ENCODE peak calls at places on chromosomes 2 and 18, in six cellular contexts. F is uterus; M is keratinocyte; P is thoracic aorta; Q is CD8-positive, alpha-beta memory T cell; I is esophagus squamous epithelium. U is an unnamed sample.

GRCh38 chr18:63097198-63097597 is 222.4 kb downstream of the BCL2 start:
- DNase-seq in F (no peak), M (no peak), P (no peak), Q (no peak), I (no peak), U (no peak)

GRCh38 chr2:171810409-171810993 is 83.5 kb downstream of the SLC25A12 start:
- DNase-seq in F (no peak), M (no peak), P (no peak), Q (no peak), I (no peak), U (no peak)

GRCh38 chr2:86226780-86227520 is 27.7 kb downstream of the MRPL35 start:
- DNase-seq in F (no peak), M (no peak), P (no peak), Q (no peak), I (no peak), U (no peak)

GRCh38 chr18:22200611-22201225 is 31.3 kb downstream of the GATA6 start:
- DNase-seq in F (no peak), M (no peak), P (no peak), Q (no peak), I (no peak), U (no peak)

GRCh38 chr2:165530-165929 is 98.3 kb downstream of the SH3YL1 start:
- DNase-seq in F (no peak), M (no peak), P (no peak), Q (no peak), I (no peak), U (no peak)

GRCh38 chr2:177888581-177888980 is 184.0 kb downstream of the PDE11A start:
- DNase-seq in F (no peak), M (no peak), P (no peak), Q (no peak), I (no peak), U (no peak)

GRCh38 chr2:62383843-62384242 is 122.2 kb downstream of the TMEM17 start:
- DNase-seq in F (no peak), M (no peak), P (no peak), Q (no peak), I (no peak), U (no peak)

GRCh38 chr2:172552547-172553291 is 3.2 kb upstream of the PDK1 start:
- DNase-seq in F (no peak), M (no peak), P (no peak), Q (no peak), I (no peak), U (no peak)

GRCh38 chr2:101770672-101771071 is 73.2 kb downstream of the MAP4K4 start:
- DNase-seq in F (no peak), M (peak; percentile 36), P (no peak), Q (no peak), I (no peak), U (no peak)

GRCh38 chr2:185610301-185610700 is 128.3 kb upstream of the FSIP2 start:
- DNase-seq in F (no peak), M (no peak), P (no peak), Q (no peak), I (no peak), U (no peak)

GRCh38 chr2:173417801-173418200 is 63.1 kb downstream of the CDCA7 start:
- DNase-seq in F (no peak), M (no peak), P (no peak), Q (no peak), I (no peak), U (no peak)

GRCh38 chr18:76264851-76265250 is 230.2 kb downstream of the ZNF516 start:
- DNase-seq in F (no peak), M (no peak), P (no peak), Q (no peak), I (no peak), U (no peak)

GRCh38 chr18:75003764-75004690 is 204.9 kb downstream of the PTGR3 start:
- DNase-seq in F (no peak), M (no peak), P (no peak), Q (no peak), I (no peak), U (no peak)

GRCh38 chr18:32386466-32386865 is 84.2 kb downstream of the GAREM1 start:
- DNase-seq in F (no peak), M (no peak), P (no peak), Q (no peak), I (no peak), U (no peak)

GRCh38 chr18:57930476-57930875 is 113.5 kb upstream of the NEDD4L start:
- DNase-seq in F (no peak), M (no peak), P (no peak), Q (no peak), I (no peak), U (no peak)

GRCh38 chr2:70766357-70767093 is 1.5 kb downstream of the ADD2 start:
- DNase-seq in F (no peak), M (no peak), P (no peak), Q (no peak), I (no peak), U (no peak)

GRCh38 chr2:11998218-11998617 is 251.8 kb downstream of the LPIN1 start:
- DNase-seq in F (no peak), M (no peak), P (no peak), Q (no peak), I (no peak), U (no peak)

GRCh38 chr2:10478916-10479315 is 30.8 kb upstream of the ODC1 start:
- DNase-seq in F (no peak), M (no peak), P (no peak), Q (no peak), I (no peak), U (peak; percentile 26)

GRCh38 chr18:27661320-27662049 is 476.4 kb upstream of the CHST9 start:
- DNase-seq in F (no peak), M (no peak), P (no peak), Q (no peak), I (no peak), U (no peak)

GRCh38 chr2:60516383-60516811 is 37.1 kb downstream of the BCL11A start:
- DNase-seq in F (peak; percentile 34), M (no peak), P (no peak), Q (no peak), I (no peak), U (no peak)

GRCh38 chr18:9614401-9615279 is at the start of gene PPP4R1:
- DNase-seq in F (peak; percentile 78), M (no peak), P (peak; percentile 29), Q (peak; percentile 66), I (peak; percentile 40), U (peak; percentile 82)

GRCh38 chr18:59778434-59778833 is 81.2 kb upstream of the CCBE1 start:
- DNase-seq in F (no peak), M (no peak), P (no peak), Q (no peak), I (no peak), U (no peak)

GRCh38 chr2:136015688-136016087 is 30.3 kb upstream of the DARS1 start:
- DNase-seq in F (no peak), M (no peak), P (no peak), Q (no peak), I (no peak), U (no peak)

GRCh38 chr2:101328474-101329007 is 20.0 kb upstream of the RNF149 start:
- DNase-seq in F (no peak), M (no peak), P (no peak), Q (no peak), I (no peak), U (no peak)

GRCh38 chr18:7755753-7756475 is 188.8 kb downstream of the PTPRM start:
- DNase-seq in F (no peak), M (no peak), P (no peak), Q (no peak), I (no peak), U (no peak)

GRCh38 chr2:157572725-157573124 is 55.9 kb downstream of the ACVR1C start:
- DNase-seq in F (no peak), M (no peak), P (no peak), Q (no peak), I (no peak), U (no peak)

GRCh38 chr2:5140367-5140766 is 551.8 kb upstream of the SOX11 start:
- DNase-seq in F (no peak), M (no peak), P (no peak), Q (no peak), I (no peak), U (no peak)

GRCh38 chr2:174681983-174682577 is 82.2 kb downstream of the CHRNA1 start:
- DNase-seq in F (peak; percentile 47), M (no peak), P (no peak), Q (peak; percentile 28), I (no peak), U (peak; percentile 15)

GRCh38 chr18:36672437-36673344 is 156.1 kb downstream of the TPGS2 start:
- DNase-seq in F (no peak), M (peak; percentile 96), P (no peak), Q (no peak), I (no peak), U (no peak)

DNA sequence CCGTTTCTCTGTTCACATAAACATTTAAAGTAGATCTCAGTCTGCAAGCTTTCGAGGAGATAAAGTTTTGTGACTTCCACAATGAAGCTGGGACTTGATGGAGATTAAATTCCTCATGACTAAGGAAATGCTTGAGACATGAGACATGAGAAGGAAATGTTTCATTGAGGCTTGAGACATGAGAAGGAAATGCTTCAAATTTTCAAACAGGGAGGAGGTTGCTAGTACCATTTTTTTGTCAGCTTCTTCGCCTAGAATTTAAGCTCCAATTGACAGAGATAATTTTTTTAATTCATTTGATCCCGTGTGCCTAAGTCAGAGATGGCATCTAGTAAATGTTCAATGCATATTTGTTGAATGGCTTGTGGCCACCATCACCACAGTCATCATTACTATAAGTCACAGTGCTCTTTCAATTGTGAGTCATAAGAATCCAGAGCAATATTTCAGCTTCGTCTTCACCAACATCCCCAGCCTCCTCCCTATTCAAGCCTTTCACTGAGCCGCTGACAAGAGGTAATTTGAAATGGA is 543 bp upstream of the MARCHF4 start:
- DNase-seq in F (no peak), M (peak; percentile 81), P (no peak), Q (no peak), I (no peak), U (no peak)
- H3K4me3 ChIP-seq in F (no peak overlapping the region), M (peak overlapping the region; percentile 77), P (peak overlapping the region; percentile 62), Q (no peak overlapping the region), I (no peak overlapping the region), U (no peak overlapping the region)

GRCh38 chr2:15628899-15629855 is 37.5 kb downstream of the DDX1 start:
- DNase-seq in F (no peak), M (no peak), P (no peak), Q (no peak), I (no peak), U (no peak)
- H3K4me3 ChIP-seq in F (no peak overlapping the region), M (no peak overlapping the region), P (no peak overlapping the region), Q (no peak overlapping the region), I (no peak overlapping the region), U (no peak overlapping the region)

GRCh38 chr2:112765251-112765650 is 842 bp upstream of the CKAP2L start:
- DNase-seq in F (no peak), M (no peak), P (no peak), Q (no peak), I (no peak), U (no peak)

GRCh38 chr2:112764071-112765044 is at the start of gene CKAP2L:
- DNase-seq in F (peak; percentile 88), M (peak; percentile 87), P (peak; percentile 86), Q (peak; percentile 94), I (peak; percentile 80), U (peak; percentile 91)

GRCh38 chr2:112768432-112768831 is 4.0 kb upstream of the CKAP2L start:
- DNase-seq in F (no peak), M (peak; percentile 13), P (no peak), Q (no peak), I (no peak), U (no peak)

GRCh38 chr2:112772322-112772721 is 7.9 kb upstream of the CKAP2L start:
- DNase-seq in F (no peak), M (no peak), P (no peak), Q (no peak), I (no peak), U (no peak)

GRCh38 chr2:112767693-112768380 is 3.4 kb upstream of the CKAP2L start:
- DNase-seq in F (no peak), M (no peak), P (no peak), Q (no peak), I (no peak), U (no peak)
- H3K4me3 ChIP-seq in F (no peak overlapping the region), M (no peak overlapping the region), P (peak overlapping the region; percentile 49), Q (no peak overlapping the region), I (peak overlapping the region; percentile 31), U (no peak overlapping the region)

GRCh38 chr2:84881581-84882414 is 914 bp upstream of the TRABD2A start:
- DNase-seq in F (peak; percentile 70), M (no peak), P (no peak), Q (peak; percentile 71), I (peak; percentile 28), U (peak; percentile 82)
- H3K4me3 ChIP-seq in F (peak overlapping the region; percentile 21), M (peak overlapping the region; percentile 71), P (peak overlapping the region; percentile 71), Q (peak overlapping the region; percentile 68), I (peak overlapping the region; percentile 76), U (no peak overlapping the region)